ENCODE peak calls at places on chromosomes 11 and 22, in five cellular contexts. L, K, H, O and Q are unnamed samples.

GRCh38 chr11:32213223-32213622 is 122.3 kb downstream of the RCN1 start:
- DNase-seq in H (no peak), K (no peak), L (peak; percentile 32), O (no peak), Q (no peak)

GRCh38 chr22:32106930-32107329 is 52.2 kb downstream of the C22orf42 start:
- DNase-seq in H (no peak), K (no peak), L (no peak), O (peak; percentile 69), Q (no peak)

GRCh38 chr22:24433868-24434471 is 6.6 kb downstream of the ADORA2A start:
- DNase-seq in H (peak; percentile 57), O (no peak), K (no peak), L (no peak), Q (peak; percentile 65)

GRCh38 chr11:62195945-62196344 is 5.9 kb downstream of the SCGB1D1 start:
- DNase-seq in K (no peak), L (no peak), H (no peak), O (peak; percentile 16), Q (no peak)

GRCh38 chr11:67261942-67262681 is 4.2 kb upstream of the GRK2 start:
- DNase-seq in H (no peak), K (no peak), L (no peak), O (no peak), Q (no peak)

GRCh38 chr11:36251716-36252307 is 37.4 kb downstream of the COMMD9 start:
- DNase-seq in K (peak; percentile 21), L (no peak), O (peak; percentile 18), H (no peak), Q (no peak)

GRCh38 chr22:45239378-45240136 is 1.1 kb downstream of the KIAA0930 start:
- DNase-seq in H (no peak), K (no peak), L (no peak), O (no peak), Q (no peak)

GRCh38 chr22:21445437-21446127 is 21.6 kb upstream of the TMEM191C start:
- DNase-seq in H (no peak), L (no peak), O (no peak), K (no peak), Q (no peak)

GRCh38 chr11:10908215-10908990 is 50.5 kb upstream of the ZBED5 start:
- DNase-seq in O (no peak), L (peak; percentile 48), H (no peak), K (no peak), Q (no peak)

GRCh38 chr11:110435780-110436717 is 6.3 kb downstream of the FDX1 start:
- DNase-seq in L (no peak), K (no peak), H (no peak), O (no peak), Q (no peak)

GRCh38 chr11:135069884-135070283 is 657.8 kb upstream of the B3GAT1 start:
- DNase-seq in L (no peak), O (no peak), H (no peak), K (no peak), Q (no peak)

GRCh38 chr11:65576867-65577755 is 1.3 kb downstream of the EHBP1L1 start:
- DNase-seq in L (peak; percentile 86), O (no peak), K (no peak), H (peak; percentile 62), Q (no peak)

GRCh38 chr22:39625554-39626537 is 55.3 kb downstream of the CACNA1I start:
- DNase-seq in H (no peak), L (no peak), K (no peak), O (no peak), Q (no peak)

GRCh38 chr22:31678748-31679147 is 16.7 kb upstream of the PISD start:
- DNase-seq in K (no peak), H (no peak), L (no peak), O (no peak), Q (no peak)

GRCh38 chr11:112972399-112973115 is 11.3 kb downstream of the NCAM1 start:
- DNase-seq in H (no peak), K (no peak), L (no peak), O (no peak), Q (no peak)

GRCh38 chr22:35426801-35427140 is 26.8 kb downstream of the MCM5 start:
- DNase-seq in O (no peak), L (no peak), H (no peak), K (no peak), Q (no peak)

GRCh38 chr11:64659417-64660144 is 63.4 kb downstream of the NRXN2 start:
- DNase-seq in K (peak; percentile 70), H (no peak), O (no peak), L (peak; percentile 75), Q (no peak)

GRCh38 chr11:8262552-8263108 is 1.0 kb downstream of the LMO1 start:
- DNase-seq in K (no peak), L (peak; percentile 37), H (peak; percentile 45), O (peak; percentile 92), Q (peak; percentile 63)

GRCh38 chr11:5620606-5621521 is 3.9 kb upstream of the TRIM34 start:
- DNase-seq in L (peak; percentile 46), H (no peak), K (no peak), O (no peak), Q (no peak)